ENCODE peak calls at places on chromosomes 3 and 15, in seven cellular contexts. One of them, this sample, is unnamed.

GRCh38 chr3:50317303-50317702 is 5.2 kb downstream of the HYAL2 start:
- DNase-seq in uterus: no peak
- DNase-seq in cardiac muscle cell: no peak
- DNase-seq in psoas muscle: no peak
- DNase-seq in heart left ventricle: peak
- DNase-seq in AG04450: no peak
- DNase-seq in fibroblast of the aortic adventitia: no peak
- DNase-seq in this sample: no peak

GRCh38 chr15:77702211-77702957 is 69.7 kb upstream of the LINGO1 start:
- DNase-seq in uterus: no peak
- DNase-seq in cardiac muscle cell: peak
- DNase-seq in psoas muscle: no peak
- DNase-seq in heart left ventricle: peak
- DNase-seq in AG04450: no peak
- DNase-seq in fibroblast of the aortic adventitia: peak
- DNase-seq in this sample: peak

GRCh38 chr3:126082334-126083137 is 1.4 kb downstream of the SLC41A3 start:
- DNase-seq in uterus: no peak
- DNase-seq in cardiac muscle cell: no peak
- DNase-seq in psoas muscle: no peak
- DNase-seq in heart left ventricle: no peak
- DNase-seq in AG04450: no peak
- DNase-seq in fibroblast of the aortic adventitia: no peak
- DNase-seq in this sample: no peak

GRCh38 chr3:188046561-188047213 is 107.3 kb upstream of the LPP start:
- DNase-seq in uterus: no peak
- DNase-seq in cardiac muscle cell: peak
- DNase-seq in psoas muscle: no peak
- DNase-seq in heart left ventricle: no peak
- DNase-seq in AG04450: no peak
- DNase-seq in fibroblast of the aortic adventitia: peak
- DNase-seq in this sample: no peak

GRCh38 chr15:50181983-50182232 is at the start of gene SLC27A2:
- DNase-seq in uterus: no peak
- DNase-seq in cardiac muscle cell: peak
- DNase-seq in psoas muscle: no peak
- DNase-seq in heart left ventricle: no peak
- DNase-seq in AG04450: no peak
- DNase-seq in fibroblast of the aortic adventitia: peak
- DNase-seq in this sample: no peak

GRCh38 chr3:15899438-15899837 is 101.7 kb upstream of the ANKRD28 start:
- DNase-seq in uterus: no peak
- DNase-seq in cardiac muscle cell: peak
- DNase-seq in psoas muscle: no peak
- DNase-seq in heart left ventricle: no peak
- DNase-seq in AG04450: peak
- DNase-seq in fibroblast of the aortic adventitia: peak
- DNase-seq in this sample: peak

GRCh38 chr3:191783039-191783438 is 322.1 kb downstream of the PYDC2 start:
- DNase-seq in uterus: no peak
- DNase-seq in cardiac muscle cell: no peak
- DNase-seq in psoas muscle: no peak
- DNase-seq in heart left ventricle: no peak
- DNase-seq in AG04450: no peak
- DNase-seq in fibroblast of the aortic adventitia: no peak
- DNase-seq in this sample: no peak

GRCh38 chr15:45441686-45442085 is 63.3 kb upstream of the GATM start:
- DNase-seq in uterus: no peak
- DNase-seq in cardiac muscle cell: no peak
- DNase-seq in psoas muscle: no peak
- DNase-seq in heart left ventricle: no peak
- DNase-seq in AG04450: no peak
- DNase-seq in fibroblast of the aortic adventitia: no peak
- DNase-seq in this sample: no peak

GRCh38 chr3:14235003-14235876 is 56.6 kb downstream of the LSM3 start:
- DNase-seq in uterus: no peak
- DNase-seq in cardiac muscle cell: no peak
- DNase-seq in psoas muscle: no peak
- DNase-seq in heart left ventricle: no peak
- DNase-seq in AG04450: no peak
- DNase-seq in fibroblast of the aortic adventitia: peak
- DNase-seq in this sample: no peak

GRCh38 chr3:87052499-87053260 is 61.7 kb upstream of the VGLL3 start:
- DNase-seq in uterus: no peak
- DNase-seq in cardiac muscle cell: peak
- DNase-seq in psoas muscle: peak
- DNase-seq in heart left ventricle: peak
- DNase-seq in AG04450: no peak
- DNase-seq in fibroblast of the aortic adventitia: no peak
- DNase-seq in this sample: no peak

GRCh38 chr3:99248130-99248529 is 346.6 kb upstream of the DCBLD2 start:
- DNase-seq in uterus: no peak
- DNase-seq in cardiac muscle cell: peak
- DNase-seq in psoas muscle: no peak
- DNase-seq in heart left ventricle: no peak
- DNase-seq in AG04450: no peak
- DNase-seq in fibroblast of the aortic adventitia: no peak
- DNase-seq in this sample: no peak

GRCh38 chr15:59887211-59887610 is 116.9 kb upstream of the FOXB1 start:
- DNase-seq in uterus: no peak
- DNase-seq in cardiac muscle cell: no peak
- DNase-seq in psoas muscle: no peak
- DNase-seq in heart left ventricle: no peak
- DNase-seq in AG04450: no peak
- DNase-seq in fibroblast of the aortic adventitia: no peak
- DNase-seq in this sample: no peak

GRCh38 chr3:169410430-169410829 is 253.1 kb downstream of the MECOM start:
- DNase-seq in uterus: no peak
- DNase-seq in cardiac muscle cell: peak
- DNase-seq in psoas muscle: no peak
- DNase-seq in heart left ventricle: no peak
- DNase-seq in AG04450: no peak
- DNase-seq in fibroblast of the aortic adventitia: peak
- DNase-seq in this sample: no peak

GRCh38 chr3:167839460-167839859 is 103.9 kb downstream of the SERPINI1 start:
- DNase-seq in uterus: no peak
- DNase-seq in cardiac muscle cell: no peak
- DNase-seq in psoas muscle: no peak
- DNase-seq in heart left ventricle: no peak
- DNase-seq in AG04450: no peak
- DNase-seq in fibroblast of the aortic adventitia: no peak
- DNase-seq in this sample: no peak

GRCh38 chr15:28969511-28970085 is 83.8 kb downstream of the APBA2 start:
- DNase-seq in uterus: no peak
- DNase-seq in cardiac muscle cell: no peak
- DNase-seq in psoas muscle: no peak
- DNase-seq in heart left ventricle: no peak
- DNase-seq in AG04450: no peak
- DNase-seq in fibroblast of the aortic adventitia: no peak
- DNase-seq in this sample: no peak

GRCh38 chr3:43729707-43730399 is 39.1 kb downstream of the ABHD5 start:
- DNase-seq in uterus: no peak
- DNase-seq in cardiac muscle cell: no peak
- DNase-seq in psoas muscle: no peak
- DNase-seq in heart left ventricle: no peak
- DNase-seq in AG04450: no peak
- DNase-seq in fibroblast of the aortic adventitia: no peak
- DNase-seq in this sample: no peak

GRCh38 chr15:74790080-74790916 is 8.4 kb downstream of the CSK start:
- DNase-seq in uterus: peak
- DNase-seq in cardiac muscle cell: peak
- DNase-seq in psoas muscle: peak
- DNase-seq in heart left ventricle: peak
- DNase-seq in AG04450: peak
- DNase-seq in fibroblast of the aortic adventitia: peak
- DNase-seq in this sample: no peak

GRCh38 chr3:61451841-61452240 is 109.5 kb upstream of the PTPRG start:
- DNase-seq in uterus: no peak
- DNase-seq in cardiac muscle cell: no peak
- DNase-seq in psoas muscle: no peak
- DNase-seq in heart left ventricle: no peak
- DNase-seq in AG04450: no peak
- DNase-seq in fibroblast of the aortic adventitia: no peak
- DNase-seq in this sample: no peak

GRCh38 chr15:56821721-56822425 is 88.6 kb upstream of the ZNF280D start:
- DNase-seq in uterus: peak
- DNase-seq in cardiac muscle cell: peak
- DNase-seq in psoas muscle: peak
- DNase-seq in heart left ventricle: peak
- DNase-seq in AG04450: peak
- DNase-seq in fibroblast of the aortic adventitia: peak
- DNase-seq in this sample: no peak
- TF ChIP-seq CTCF in uterus: peak
- TF ChIP-seq CTCF in cardiac muscle cell: peak
- TF ChIP-seq CTCF in psoas muscle: peak
- TF ChIP-seq CTCF in heart left ventricle: peak
- TF ChIP-seq CTCF in AG04450: peak
- TF ChIP-seq CTCF in fibroblast of the aortic adventitia: peak
- TF ChIP-seq CTCF in this sample: peak

GRCh38 chr3:55482496-55483195 is 4.5 kb downstream of the WNT5A start:
- DNase-seq in uterus: no peak
- DNase-seq in cardiac muscle cell: no peak
- DNase-seq in psoas muscle: no peak
- DNase-seq in heart left ventricle: peak
- DNase-seq in AG04450: no peak
- DNase-seq in fibroblast of the aortic adventitia: no peak
- DNase-seq in this sample: no peak
- H3K4me3 ChIP-seq in uterus: peak
- H3K4me3 ChIP-seq in cardiac muscle cell: peak
- H3K4me3 ChIP-seq in psoas muscle: peak
- H3K4me3 ChIP-seq in heart left ventricle: peak
- H3K4me3 ChIP-seq in AG04450: peak
- H3K4me3 ChIP-seq in fibroblast of the aortic adventitia: peak
- H3K4me3 ChIP-seq in this sample: no peak

GRCh38 chr3:111471851-111472250 is 70.1 kb upstream of the CD96 start:
- DNase-seq in uterus: no peak
- DNase-seq in cardiac muscle cell: no peak
- DNase-seq in psoas muscle: no peak
- DNase-seq in heart left ventricle: no peak
- DNase-seq in AG04450: no peak
- DNase-seq in fibroblast of the aortic adventitia: peak
- DNase-seq in this sample: no peak

GRCh38 chr3:111472556-111472955 is 69.4 kb upstream of the CD96 start:
- DNase-seq in uterus: no peak
- DNase-seq in cardiac muscle cell: no peak
- DNase-seq in psoas muscle: no peak
- DNase-seq in heart left ventricle: no peak
- DNase-seq in AG04450: no peak
- DNase-seq in fibroblast of the aortic adventitia: no peak
- DNase-seq in this sample: no peak

GRCh38 chr3:111473550-111473949 is 68.4 kb upstream of the CD96 start:
- DNase-seq in uterus: no peak
- DNase-seq in cardiac muscle cell: peak
- DNase-seq in psoas muscle: no peak
- DNase-seq in heart left ventricle: no peak
- DNase-seq in AG04450: no peak
- DNase-seq in fibroblast of the aortic adventitia: no peak
- DNase-seq in this sample: no peak
- TF ChIP-seq CTCF in uterus: no peak
- TF ChIP-seq CTCF in cardiac muscle cell: no peak
- TF ChIP-seq CTCF in psoas muscle: no peak
- TF ChIP-seq CTCF in heart left ventricle: no peak
- TF ChIP-seq CTCF in AG04450: no peak
- TF ChIP-seq CTCF in fibroblast of the aortic adventitia: no peak
- TF ChIP-seq CTCF in this sample: no peak

GRCh38 chr15:93235926-93236781 is 147.1 kb upstream of the RGMA start:
- DNase-seq in uterus: no peak
- DNase-seq in cardiac muscle cell: no peak
- DNase-seq in psoas muscle: peak
- DNase-seq in heart left ventricle: peak
- DNase-seq in AG04450: no peak
- DNase-seq in fibroblast of the aortic adventitia: no peak
- DNase-seq in this sample: no peak
- H3K4me3 ChIP-seq in uterus: no peak
- H3K4me3 ChIP-seq in cardiac muscle cell: no peak
- H3K4me3 ChIP-seq in psoas muscle: no peak
- H3K4me3 ChIP-seq in heart left ventricle: no peak
- H3K4me3 ChIP-seq in AG04450: no peak
- H3K4me3 ChIP-seq in fibroblast of the aortic adventitia: no peak
- H3K4me3 ChIP-seq in this sample: no peak

DNA sequence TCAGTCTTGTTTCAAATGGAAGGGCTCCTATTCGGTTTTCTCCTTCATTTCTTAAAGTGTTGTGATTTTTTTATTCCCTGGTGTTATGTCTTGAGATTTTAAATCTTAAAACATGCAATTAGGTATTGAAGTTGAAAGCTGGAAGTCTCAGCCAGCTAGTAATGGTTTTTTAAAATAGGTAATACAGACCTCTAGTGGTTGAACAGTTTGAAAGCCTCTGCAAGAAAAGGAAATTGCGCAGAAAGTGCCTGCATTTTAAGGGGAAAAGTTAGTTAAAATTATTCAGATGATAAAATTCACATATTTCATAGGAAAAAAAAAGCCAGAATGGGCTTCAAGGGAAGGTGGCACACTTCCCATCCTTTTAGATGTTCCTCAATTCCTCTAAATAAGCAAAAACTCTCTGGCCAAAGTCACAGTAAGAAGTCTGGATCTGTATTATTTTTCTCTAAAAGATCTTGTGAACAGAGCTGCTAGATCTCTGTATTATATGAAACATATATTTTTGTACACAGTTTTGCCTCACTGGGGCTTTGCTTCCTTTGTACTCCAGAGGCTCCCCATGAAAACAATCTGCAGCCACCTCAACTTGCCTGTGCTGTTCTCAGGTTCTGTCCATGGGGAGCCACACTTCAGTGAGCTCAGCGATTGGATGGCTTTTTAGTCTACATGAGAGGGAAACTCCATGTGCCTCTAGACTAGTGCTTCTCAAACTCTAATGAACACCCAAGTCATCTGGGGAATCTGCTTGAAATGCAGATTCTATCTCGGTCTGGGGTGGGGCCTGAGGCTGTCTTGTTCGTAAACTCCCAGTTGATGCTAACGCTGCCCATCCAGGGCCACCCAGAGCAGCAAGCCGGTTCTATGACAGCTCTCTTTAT is 21.5 kb downstream of the AGTR1 start:
- DNase-seq in uterus: no peak
- DNase-seq in cardiac muscle cell: peak
- DNase-seq in psoas muscle: no peak
- DNase-seq in heart left ventricle: no peak
- DNase-seq in AG04450: no peak
- DNase-seq in fibroblast of the aortic adventitia: peak
- DNase-seq in this sample: no peak
- TF ChIP-seq CTCF in uterus: peak
- TF ChIP-seq CTCF in cardiac muscle cell: peak
- TF ChIP-seq CTCF in psoas muscle: peak
- TF ChIP-seq CTCF in heart left ventricle: peak
- TF ChIP-seq CTCF in AG04450: peak
- TF ChIP-seq CTCF in fibroblast of the aortic adventitia: peak
- TF ChIP-seq CTCF in this sample: peak

DNA sequence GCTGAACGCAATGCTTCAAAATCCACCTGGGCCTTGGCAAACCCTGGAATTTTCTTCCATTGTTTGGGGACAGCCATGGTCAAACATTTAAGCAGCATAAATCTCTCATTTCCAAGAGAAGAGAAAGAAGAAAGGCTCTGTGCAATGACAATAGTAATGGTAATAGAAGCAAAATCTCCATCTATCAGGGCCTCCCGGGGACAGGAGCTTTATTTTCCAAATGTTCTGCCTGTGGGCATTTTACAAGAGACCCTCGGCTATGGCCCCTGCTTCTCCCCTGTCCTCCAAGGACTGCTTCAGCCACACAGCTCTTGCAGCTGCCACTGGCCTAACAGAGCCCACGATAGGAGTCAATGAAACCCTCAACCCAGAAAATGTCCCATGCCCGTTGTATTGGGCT is 12.7 kb upstream of the FAM240A start:
- DNase-seq in uterus: no peak
- DNase-seq in cardiac muscle cell: no peak
- DNase-seq in psoas muscle: no peak
- DNase-seq in heart left ventricle: no peak
- DNase-seq in AG04450: no peak
- DNase-seq in fibroblast of the aortic adventitia: no peak
- DNase-seq in this sample: no peak
- H3K4me3 ChIP-seq in uterus: no peak
- H3K4me3 ChIP-seq in cardiac muscle cell: no peak
- H3K4me3 ChIP-seq in psoas muscle: no peak
- H3K4me3 ChIP-seq in heart left ventricle: no peak
- H3K4me3 ChIP-seq in AG04450: no peak
- H3K4me3 ChIP-seq in fibroblast of the aortic adventitia: no peak
- H3K4me3 ChIP-seq in this sample: no peak